ENCODE peak calls at places on chromosome 5, in nine cellular contexts. A is lower lobe of right lung; C is mesendoderm; G is brain microvascular endothelial cell; D is GM12878; P is CD8-positive, alpha-beta T cell; I is osteoblast; T is GM23248; M is aorta. S is an unnamed sample.

GRCh38 chr5:96836817-96837216 is 29.1 kb upstream of the ERAP1 start:
- DNase-seq in M (no peak), T (no peak), D (no peak), C (no peak), A (no peak), G (no peak), P (no peak), I (no peak), S (no peak)

GRCh38 chr5:87411586-87412416 is 929 bp downstream of the CCNH start:
- DNase-seq in G (no peak), M (no peak), I (peak; percentile 22), D (no peak), A (no peak), T (peak; percentile 61), P (peak; percentile 21), C (peak; percentile 55), S (no peak)

GRCh38 chr5:3911111-3911510 is 315.5 kb downstream of the IRX1 start:
- DNase-seq in C (no peak), P (no peak), A (no peak), T (no peak), D (no peak), I (no peak), G (no peak), M (no peak), S (no peak)

GRCh38 chr5:31478901-31479300 is 53.0 kb downstream of the DROSHA start:
- DNase-seq in A (no peak), G (no peak), M (no peak), T (peak; percentile 10), D (no peak), I (no peak), C (no peak), P (no peak), S (no peak)

GRCh38 chr5:68189613-68190012 is 25.9 kb upstream of the PIK3R1 start:
- DNase-seq in P (no peak), T (no peak), G (no peak), C (no peak), D (no peak), I (no peak), M (no peak), A (no peak), S (no peak)

GRCh38 chr5:177325868-177326381 is 14.2 kb upstream of the MXD3 start:
- DNase-seq in M (peak; percentile 46), A (peak; percentile 11), G (no peak), D (no peak), T (peak; percentile 23), C (peak; percentile 61), P (no peak), I (peak; percentile 61), S (no peak)

GRCh38 chr5:169581580-169582227 is 1.9 kb upstream of the SPDL1 start:
- DNase-seq in M (no peak), D (no peak), A (no peak), G (peak; percentile 73), C (peak; percentile 69), T (peak; percentile 88), I (peak; percentile 55), P (peak; percentile 41), S (no peak)

GRCh38 chr5:67495072-67495471 is 298.5 kb upstream of the CD180 start:
- DNase-seq in T (peak; percentile 4), A (no peak), D (no peak), I (no peak), C (no peak), M (no peak), G (no peak), P (no peak), S (no peak)

GRCh38 chr5:11903614-11904269 is 504 bp downstream of the CTNND2 start:
- DNase-seq in M (no peak), I (peak; percentile 73), C (peak; percentile 69), P (no peak), T (peak; percentile 22), D (no peak), G (no peak), A (no peak), S (no peak)

GRCh38 chr5:1555011-1555807 is 31.4 kb upstream of the LPCAT1 start:
- DNase-seq in C (no peak), P (no peak), T (peak; percentile 78), D (no peak), G (peak; percentile 37), I (peak; percentile 96), A (peak; percentile 89), M (peak; percentile 74), S (no peak)

GRCh38 chr5:106072208-106072607 is 1598.5 kb downstream of the EFNA5 start:
- DNase-seq in M (no peak), P (no peak), D (no peak), G (no peak), C (no peak), A (no peak), T (no peak), I (no peak), S (no peak)

GRCh38 chr5:74080157-74080556 is 454.2 kb downstream of the ARHGEF28 start:
- DNase-seq in A (no peak), P (no peak), G (no peak), M (no peak), C (no peak), D (no peak), T (no peak), I (no peak), S (no peak)

GRCh38 chr5:98570661-98571181 is 202.7 kb upstream of the RGMB start:
- DNase-seq in C (no peak), I (no peak), M (no peak), G (peak; percentile 64), T (peak; percentile 73), P (no peak), A (no peak), D (no peak), S (no peak)

GRCh38 chr5:97735209-97735608 is 552.2 kb upstream of the RIOK2 start:
- DNase-seq in A (no peak), P (no peak), G (peak; percentile 84), C (no peak), T (peak; percentile 78), D (no peak), M (no peak), I (peak; percentile 42), S (peak; percentile 55)

GRCh38 chr5:44389410-44389879 is at the start of gene FGF10:
- DNase-seq in C (peak; percentile 88), P (no peak), M (peak; percentile 80), G (no peak), D (no peak), A (peak; percentile 47), T (peak; percentile 37), I (peak; percentile 62), S (no peak)

GRCh38 chr5:102853680-102854079 is 98.6 kb downstream of the PAM start:
- DNase-seq in I (no peak), T (peak; percentile 47), P (peak; percentile 23), D (no peak), G (no peak), C (no peak), M (no peak), A (no peak), S (no peak)

GRCh38 chr5:172311605-172312004 is 28.0 kb upstream of the UBTD2 start:
- DNase-seq in A (no peak), P (no peak), I (no peak), C (no peak), M (no peak), T (no peak), G (no peak), D (no peak), S (no peak)

GRCh38 chr5:160169326-160169725 is 50.1 kb upstream of the PWWP2A start:
- DNase-seq in D (no peak), A (no peak), I (peak; percentile 87), T (peak; percentile 96), M (no peak), C (no peak), G (peak; percentile 94), P (no peak), S (peak; percentile 62)

GRCh38 chr5:4579679-4580078 is 560.5 kb upstream of the ADAMTS16 start:
- DNase-seq in C (peak; percentile 29), D (no peak), M (no peak), I (no peak), T (no peak), P (no peak), G (no peak), A (no peak), S (no peak)

GRCh38 chr5:59093329-59093728 is 510.5 kb downstream of the RAB3C start:
- DNase-seq in I (peak; percentile 30), M (no peak), C (no peak), P (no peak), D (no peak), G (no peak), A (no peak), T (no peak), S (no peak)
- H3K27ac ChIP-seq in I (peak overlapping the region; percentile 38), M (no peak overlapping the region), C (no peak overlapping the region), P (no peak overlapping the region), D (no peak overlapping the region), G (no peak overlapping the region), A (peak overlapping the region; percentile 59), T (no peak overlapping the region), S (no peak overlapping the region)

DNA sequence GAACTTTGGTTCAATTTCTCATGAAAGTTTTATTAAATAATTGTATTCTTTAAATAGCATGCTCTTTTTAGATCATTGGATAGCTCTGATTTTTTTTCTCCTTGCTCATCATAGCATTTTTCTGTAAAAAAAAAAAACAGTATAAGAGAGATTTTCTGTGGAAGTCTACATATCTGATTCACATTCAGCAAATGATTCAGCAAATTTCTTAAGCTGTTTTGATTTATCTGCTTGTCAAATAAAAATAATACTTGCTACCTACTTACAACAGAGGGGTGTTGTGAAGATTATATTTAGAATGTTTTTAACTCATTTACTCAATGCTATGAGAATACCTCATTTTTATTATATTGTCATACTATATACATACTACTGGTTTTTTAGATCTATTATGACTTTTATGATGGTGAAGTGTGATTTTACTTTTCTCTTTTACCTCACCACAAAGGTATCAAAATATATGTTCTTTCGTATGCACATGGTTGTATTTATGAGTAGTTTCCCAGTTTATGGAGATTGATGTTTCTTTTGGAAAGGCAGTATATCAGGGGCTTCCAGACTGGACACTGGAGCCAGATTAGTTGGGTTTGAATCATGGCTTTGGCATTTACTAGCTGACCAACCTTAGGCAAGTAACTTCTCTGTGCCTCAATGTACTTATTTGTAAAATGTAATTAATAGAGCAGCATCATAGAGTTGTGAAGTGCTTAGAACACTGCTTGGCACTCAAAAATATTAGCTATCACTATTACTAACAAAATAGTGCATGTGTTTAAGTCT is 25.5 kb downstream of the TNPO1 start:
- DNase-seq in A (no peak), D (no peak), T (peak; percentile 66), G (peak; percentile 41), I (peak; percentile 74), M (no peak), P (no peak), C (no peak), S (no peak)
- H3K27ac ChIP-seq in A (no peak overlapping the region), D (no peak overlapping the region), T (peak overlapping the region; percentile 52), G (peak overlapping the region; percentile 67), I (peak overlapping the region; percentile 63), M (no peak overlapping the region), P (no peak overlapping the region), C (no peak overlapping the region), S (no peak overlapping the region)

DNA sequence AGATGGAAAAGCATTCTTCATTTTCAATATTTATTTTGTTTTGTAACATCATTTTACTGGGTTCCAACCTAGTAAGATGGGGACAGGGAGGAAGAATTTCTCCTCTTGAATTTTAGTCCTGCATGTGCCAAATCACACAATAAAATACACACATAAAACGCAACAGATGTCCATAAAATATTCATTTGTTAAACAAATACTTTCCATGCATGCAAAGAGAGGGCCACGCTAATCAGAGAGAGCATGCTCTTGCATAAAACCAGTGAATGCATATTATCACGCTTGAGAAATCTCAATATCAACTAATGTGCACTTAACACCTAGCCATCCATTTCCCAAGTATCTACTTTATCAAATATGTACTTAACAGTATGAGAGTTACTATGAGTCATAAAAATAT is 212.6 kb upstream of the TARS1 start:
- DNase-seq in C (no peak), A (no peak), D (no peak), M (no peak), P (no peak), I (no peak), T (no peak), G (no peak), S (no peak)
- H3K27ac ChIP-seq in C (no peak overlapping the region), A (no peak overlapping the region), D (no peak overlapping the region), M (no peak overlapping the region), P (no peak overlapping the region), I (no peak overlapping the region), T (no peak overlapping the region), G (no peak overlapping the region), S (no peak overlapping the region)

GRCh38 chr5:147626494-147626893 is 116.6 kb upstream of the DPYSL3 start:
- DNase-seq in A (no peak), G (no peak), C (peak; percentile 75), M (no peak), D (no peak), T (no peak), P (no peak), I (no peak), S (no peak)
- H3K27ac ChIP-seq in A (no peak overlapping the region), G (no peak overlapping the region), C (peak overlapping the region; percentile 64), M (no peak overlapping the region), D (no peak overlapping the region), T (no peak overlapping the region), P (no peak overlapping the region), I (no peak overlapping the region), S (no peak overlapping the region)

S was measured in AG04450.